ENCODE peak calls at places on chromosomes 3 and 15, in four cellular contexts. O is HepG2, N is K562, E is WTC11. Q is an unnamed sample.
A peak's percentile ranks its signal among the peaks of the same experiment; 100 is the strongest.

GRCh38 chr15:69973102-69973714 is 124.5 kb downstream of the TLE3 start:
- DNase-seq in O (peak; percentile 23), N (peak; percentile 16), E (no peak), Q (peak; percentile 50)

GRCh38 chr15:25739687-25740121 is 123.4 kb downstream of the ATP10A start:
- DNase-seq in E (peak; percentile 36), N (no peak), O (no peak), Q (peak; percentile 8)

GRCh38 chr3:127773752-127774395 is 48.4 kb downstream of the MGLL start:
- DNase-seq in O (no peak), E (no peak), N (no peak), Q (no peak)

GRCh38 chr3:22378869-22379268 is 627.9 kb upstream of the ZNF385D start:
- DNase-seq in O (no peak), E (no peak), N (no peak), Q (no peak)

GRCh38 chr3:189954733-189955665 is 165.7 kb downstream of the P3H2 start:
- DNase-seq in E (no peak), N (no peak), O (no peak), Q (no peak)

GRCh38 chr3:140942221-140943104 is 827 bp downstream of the SLC25A36 start:
- DNase-seq in E (peak; percentile 79), N (peak; percentile 34), O (peak; percentile 37), Q (peak; percentile 15)

GRCh38 chr3:111585214-111585613 is 9.9 kb downstream of the ZBED2 start:
- DNase-seq in E (no peak), N (no peak), O (peak; percentile 21), Q (peak; percentile 70)

GRCh38 chr3:72999971-73000370 is 3.4 kb downstream of the PPP4R2 start:
- DNase-seq in N (no peak), E (no peak), O (no peak), Q (no peak)

GRCh38 chr3:185658504-185658912 is 72.4 kb downstream of the SENP2 start:
- DNase-seq in O (peak; percentile 14), E (no peak), N (no peak), Q (peak; percentile 13)

GRCh38 chr3:196207159-196207832 is 3.9 kb downstream of the ZDHHC19 start:
- DNase-seq in O (no peak), N (peak; percentile 96), E (no peak), Q (no peak)

GRCh38 chr15:96331141-96331941 is 841 bp downstream of the NR2F2 start:
- DNase-seq in E (peak; percentile 34), O (no peak), N (peak; percentile 40), Q (no peak)

GRCh38 chr15:84669726-84670125 is 11.7 kb upstream of the NMB start:
- DNase-seq in N (no peak), E (no peak), O (no peak), Q (no peak)

GRCh38 chr3:108662141-108662738 is 72.7 kb downstream of the DZIP3 start:
- DNase-seq in E (no peak), O (peak; percentile 56), N (peak; percentile 45), Q (peak; percentile 69)

GRCh38 chr3:168186293-168186983 is 90.7 kb upstream of the GOLIM4 start:
- DNase-seq in O (peak; percentile 6), E (no peak), N (no peak), Q (no peak)

GRCh38 chr15:58966698-58967097 is 20.8 kb upstream of the RNF111 start:
- DNase-seq in O (no peak), E (no peak), N (no peak), Q (no peak)

GRCh38 chr3:53102601-53103147 is 27.6 kb downstream of the RFT1 start:
- DNase-seq in N (peak; percentile 55), O (no peak), E (no peak), Q (no peak)
- TF ChIP-seq NR3C1 in N (no peak), O (no peak), E (no peak), Q (no peak)

DNA sequence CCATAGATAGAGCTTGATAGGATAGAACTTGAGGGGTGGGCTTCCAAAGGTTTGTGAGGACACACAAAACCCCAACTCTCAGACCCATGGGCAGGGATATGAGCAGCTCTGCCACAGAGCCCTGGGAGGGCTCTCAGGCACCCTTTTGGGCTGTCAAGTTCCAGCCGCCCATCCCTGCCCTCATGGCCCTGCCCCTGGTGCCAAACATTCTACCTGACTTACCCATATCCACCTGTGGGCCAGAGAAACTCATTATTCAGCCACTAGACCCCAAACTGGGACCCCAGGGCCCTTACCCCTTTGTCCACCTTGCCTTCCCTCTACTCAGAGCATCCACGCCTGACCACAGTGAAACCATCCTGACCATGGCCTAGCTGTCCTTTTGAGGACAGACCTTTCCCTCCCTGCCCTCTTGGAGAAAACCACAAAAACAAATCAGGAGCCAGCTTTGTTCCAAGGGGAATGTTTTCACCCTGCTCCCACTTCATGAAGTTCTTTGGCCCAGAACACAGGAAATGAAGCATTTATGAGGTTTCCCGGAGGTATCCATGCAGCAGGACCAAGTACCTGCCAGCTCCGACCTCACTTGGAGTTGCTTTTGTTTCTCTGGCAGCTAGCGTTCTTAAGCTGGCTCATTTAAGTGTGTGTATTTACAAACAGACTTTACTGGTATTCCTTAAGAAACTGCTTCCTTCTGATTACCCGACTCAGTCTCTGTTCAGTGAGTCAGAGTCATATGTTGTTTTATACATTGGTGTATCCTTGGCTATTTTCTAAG is 34.2 kb upstream of the GALNT15 start:
- DNase-seq in N (no peak), O (no peak), E (no peak), Q (no peak)
- TF ChIP-seq NR3C1 in N (no peak), O (no peak), E (no peak), Q (no peak)

DNA sequence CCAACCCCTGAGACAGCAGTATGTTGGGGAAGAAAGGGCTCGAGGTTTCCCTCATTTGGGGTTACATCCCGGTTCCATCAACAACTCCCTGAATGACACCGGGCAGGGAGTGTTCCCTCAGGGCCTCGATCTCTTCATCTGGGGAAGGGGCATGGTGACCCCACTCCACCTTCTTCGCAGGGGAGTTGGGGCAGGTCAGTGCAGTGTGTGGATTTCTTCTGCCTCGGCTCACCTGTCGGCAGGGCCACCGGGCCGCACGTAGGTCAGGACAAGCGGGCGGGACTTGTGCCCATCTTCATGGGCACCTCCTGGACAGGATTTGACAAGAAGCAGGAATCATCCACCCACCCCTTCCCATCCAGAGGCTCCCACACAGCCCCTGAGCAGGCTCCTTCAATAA is 17.4 kb downstream of the GRIP2 start:
- DNase-seq in O (no peak), E (no peak), N (no peak), Q (no peak)
- TF ChIP-seq NR3C1 in O (no peak), E (no peak), N (no peak), Q (no peak)

GRCh38 chr3:47897954-47898353 is 95.0 kb downstream of the DHX30 start:
- DNase-seq in E (no peak), N (no peak), O (no peak), Q (no peak)

GRCh38 chr3:47899495-47900108 is 96.7 kb downstream of the DHX30 start:
- DNase-seq in N (no peak), E (no peak), O (no peak), Q (no peak)

GRCh38 chr3:47896736-47897135 is 93.8 kb downstream of the DHX30 start:
- DNase-seq in E (no peak), N (no peak), O (no peak), Q (no peak)

DNA sequence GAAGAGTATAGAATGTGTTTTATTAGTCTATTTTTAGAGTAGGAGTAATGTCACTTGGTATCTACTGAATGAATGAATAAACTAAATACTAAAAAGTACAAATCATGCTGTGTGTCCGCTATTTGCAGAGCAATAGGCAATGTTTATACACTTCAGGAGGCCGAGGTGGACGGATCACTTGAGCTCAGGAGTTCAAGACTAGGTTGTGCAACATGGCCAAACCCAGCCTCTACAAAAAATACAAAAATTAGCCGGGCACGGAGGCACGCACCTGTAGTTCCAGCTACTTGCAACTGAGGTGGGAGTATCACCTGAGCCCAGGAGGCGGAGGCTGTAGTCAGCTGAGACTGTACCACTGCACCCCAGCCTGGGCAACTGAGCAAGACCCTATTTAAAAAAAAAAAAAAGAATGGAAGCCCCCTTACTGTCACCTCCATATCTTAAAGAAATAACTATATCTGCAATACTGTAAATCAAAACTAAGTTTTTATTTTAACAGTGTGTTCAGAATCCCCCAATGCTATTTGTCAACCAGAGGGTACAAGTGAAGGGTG is 98.4 kb downstream of the DHX30 start:
- DNase-seq in N (no peak), E (no peak), O (peak; percentile 7), Q (no peak)
- TF ChIP-seq NR3C1 in N (no peak), E (no peak), O (no peak), Q (no peak)

Q was measured in A549.